ENCODE peak calls at places on chromosome 7, in five cellular contexts. One of them, this sample, is unnamed.

GRCh38 chr7:47400741-47401206 is 181.1 kb downstream of the TNS3 start:
- DNase-seq in H54: no peak
- DNase-seq in heart left ventricle: no peak
- DNase-seq in foreskin fibroblast: no peak
- DNase-seq in RWPE1: no peak
- DNase-seq in this sample: no peak

GRCh38 chr7:131040467-131040932 is 287.2 kb upstream of the MKLN1 start:
- DNase-seq in H54: peak
- DNase-seq in heart left ventricle: no peak
- DNase-seq in foreskin fibroblast: peak
- DNase-seq in RWPE1: peak
- DNase-seq in this sample: no peak

GRCh38 chr7:37427276-37427940 is 21.3 kb downstream of the ELMO1 start:
- DNase-seq in H54: no peak
- DNase-seq in heart left ventricle: no peak
- DNase-seq in foreskin fibroblast: no peak
- DNase-seq in RWPE1: no peak
- DNase-seq in this sample: no peak

GRCh38 chr7:148772297-148773089 is 73.8 kb downstream of the CUL1 start:
- DNase-seq in H54: peak
- DNase-seq in heart left ventricle: no peak
- DNase-seq in foreskin fibroblast: peak
- DNase-seq in RWPE1: peak
- DNase-seq in this sample: no peak

GRCh38 chr7:137209151-137209822 is 134.2 kb downstream of the PTN start:
- DNase-seq in H54: no peak
- DNase-seq in heart left ventricle: no peak
- DNase-seq in foreskin fibroblast: no peak
- DNase-seq in RWPE1: no peak
- DNase-seq in this sample: no peak

GRCh38 chr7:114759347-114760062 is 162.4 kb upstream of the MDFIC start:
- DNase-seq in H54: no peak
- DNase-seq in heart left ventricle: no peak
- DNase-seq in foreskin fibroblast: peak
- DNase-seq in RWPE1: peak
- DNase-seq in this sample: no peak

GRCh38 chr7:36810476-36810875 is 86.2 kb upstream of the AOAH start:
- DNase-seq in H54: no peak
- DNase-seq in heart left ventricle: no peak
- DNase-seq in foreskin fibroblast: no peak
- DNase-seq in RWPE1: no peak
- DNase-seq in this sample: no peak

GRCh38 chr7:120273476-120273975 is 551 bp downstream of the KCND2 start:
- DNase-seq in H54: no peak
- DNase-seq in heart left ventricle: no peak
- DNase-seq in foreskin fibroblast: no peak
- DNase-seq in RWPE1: peak
- DNase-seq in this sample: peak

GRCh38 chr7:87225696-87226095 is 6.2 kb upstream of the TMEM243 start:
- DNase-seq in H54: no peak
- DNase-seq in heart left ventricle: no peak
- DNase-seq in foreskin fibroblast: peak
- DNase-seq in RWPE1: peak
- DNase-seq in this sample: no peak

GRCh38 chr7:96685353-96685752 is 24.3 kb downstream of the SEM1 start:
- DNase-seq in H54: no peak
- DNase-seq in heart left ventricle: no peak
- DNase-seq in foreskin fibroblast: no peak
- DNase-seq in RWPE1: no peak
- DNase-seq in this sample: no peak

GRCh38 chr7:7707756-7708310 is 10.6 kb downstream of the RPA3 start:
- DNase-seq in H54: no peak
- DNase-seq in heart left ventricle: no peak
- DNase-seq in foreskin fibroblast: no peak
- DNase-seq in RWPE1: no peak
- DNase-seq in this sample: no peak

GRCh38 chr7:108455833-108456677 is at the start of gene NRCAM:
- DNase-seq in H54: no peak
- DNase-seq in heart left ventricle: no peak
- DNase-seq in foreskin fibroblast: peak
- DNase-seq in RWPE1: peak
- DNase-seq in this sample: peak

GRCh38 chr7:21743493-21743892 is 200.7 kb downstream of the DNAH11 start:
- DNase-seq in H54: no peak
- DNase-seq in heart left ventricle: no peak
- DNase-seq in foreskin fibroblast: no peak
- DNase-seq in RWPE1: no peak
- DNase-seq in this sample: no peak

GRCh38 chr7:45000096-45001032 is at the start of gene CCM2:
- DNase-seq in H54: peak
- DNase-seq in heart left ventricle: peak
- DNase-seq in foreskin fibroblast: peak
- DNase-seq in RWPE1: no peak
- DNase-seq in this sample: peak

GRCh38 chr7:139731802-139732470 is 45.9 kb downstream of the HIPK2 start:
- DNase-seq in H54: peak
- DNase-seq in heart left ventricle: peak
- DNase-seq in foreskin fibroblast: peak
- DNase-seq in RWPE1: peak
- DNase-seq in this sample: peak

GRCh38 chr7:157542669-157543021 is 205.8 kb downstream of the DNAJB6 start:
- DNase-seq in H54: no peak
- DNase-seq in heart left ventricle: no peak
- DNase-seq in foreskin fibroblast: no peak
- DNase-seq in RWPE1: no peak
- DNase-seq in this sample: no peak

GRCh38 chr7:31883761-31884164 is 186.4 kb downstream of the PDE1C start:
- DNase-seq in H54: peak
- DNase-seq in heart left ventricle: peak
- DNase-seq in foreskin fibroblast: no peak
- DNase-seq in RWPE1: peak
- DNase-seq in this sample: no peak

GRCh38 chr7:73851410-73852338 is 9.3 kb upstream of the TMEM270 start:
- DNase-seq in H54: peak
- DNase-seq in heart left ventricle: no peak
- DNase-seq in foreskin fibroblast: peak
- DNase-seq in RWPE1: peak
- DNase-seq in this sample: no peak

GRCh38 chr7:45001138-45001694 is 1.2 kb downstream of the CCM2 start:
- DNase-seq in H54: peak
- DNase-seq in heart left ventricle: no peak
- DNase-seq in foreskin fibroblast: no peak
- DNase-seq in RWPE1: peak
- DNase-seq in this sample: no peak

GRCh38 chr7:123319911-123320310 is 120.1 kb upstream of the SLC13A1 start:
- DNase-seq in H54: no peak
- DNase-seq in heart left ventricle: no peak
- DNase-seq in foreskin fibroblast: no peak
- DNase-seq in RWPE1: no peak
- DNase-seq in this sample: no peak

GRCh38 chr7:129401228-129401967 is 32.8 kb upstream of the STRIP2 start:
- DNase-seq in H54: peak
- DNase-seq in heart left ventricle: no peak
- DNase-seq in foreskin fibroblast: peak
- DNase-seq in RWPE1: peak
- DNase-seq in this sample: no peak

GRCh38 chr7:54811925-54812264 is 52.9 kb upstream of the SEC61G start:
- DNase-seq in H54: no peak
- DNase-seq in heart left ventricle: peak
- DNase-seq in foreskin fibroblast: peak
- DNase-seq in RWPE1: no peak
- DNase-seq in this sample: no peak

GRCh38 chr7:106613861-106614560 is 46.9 kb downstream of the CCDC71L start:
- DNase-seq in H54: no peak
- DNase-seq in heart left ventricle: no peak
- DNase-seq in foreskin fibroblast: no peak
- DNase-seq in RWPE1: no peak
- DNase-seq in this sample: no peak

GRCh38 chr7:68381731-68382130 is 1216.5 kb upstream of the AUTS2 start:
- DNase-seq in H54: no peak
- DNase-seq in heart left ventricle: no peak
- DNase-seq in foreskin fibroblast: no peak
- DNase-seq in RWPE1: no peak
- DNase-seq in this sample: no peak

GRCh38 chr7:117669818-117670217 is 190.0 kb downstream of the CFTR start:
- DNase-seq in H54: no peak
- DNase-seq in heart left ventricle: no peak
- DNase-seq in foreskin fibroblast: no peak
- DNase-seq in RWPE1: no peak
- DNase-seq in this sample: no peak

GRCh38 chr7:74521855-74522254 is 68.1 kb downstream of the GTF2IRD1 start:
- DNase-seq in H54: no peak
- DNase-seq in heart left ventricle: peak
- DNase-seq in foreskin fibroblast: no peak
- DNase-seq in RWPE1: no peak
- DNase-seq in this sample: no peak

GRCh38 chr7:18445483-18445882 is 50.1 kb upstream of the HDAC9 start:
- DNase-seq in H54: no peak
- DNase-seq in heart left ventricle: no peak
- DNase-seq in foreskin fibroblast: no peak
- DNase-seq in RWPE1: no peak
- DNase-seq in this sample: no peak

This sample was measured in aorta.